ENCODE peak calls at places on chromosomes 11 and 22, in six cellular contexts. P is AG10803, H is tibial artery, G is neuronal stem cell, W is mesenchymal stem cell, I is kidney epithelial cell. F is an unnamed sample.

GRCh38 chr22:20920881-20921203 is 3.6 kb downstream of the CRKL start:
- DNase-seq in H (no peak), P (no peak), W (no peak), I (no peak), G (no peak), F (no peak)

GRCh38 chr11:101759771-101760450 is 154.9 kb upstream of the CEP126 start:
- DNase-seq in I (no peak), W (no peak), H (no peak), G (no peak), P (no peak), F (peak)

GRCh38 chr11:73551697-73552096 is 46.2 kb downstream of the FAM168A start:
- DNase-seq in I (no peak), H (no peak), G (no peak), W (no peak), P (no peak), F (peak)

GRCh38 chr11:79437274-79437980 is 3.4 kb downstream of the TENM4 start:
- DNase-seq in P (no peak), G (peak), I (no peak), W (peak), H (peak), F (peak)

GRCh38 chr11:23680488-23681230 is 816.2 kb upstream of the LUZP2 start:
- DNase-seq in I (no peak), W (no peak), G (no peak), P (no peak), H (no peak), F (no peak)

GRCh38 chr11:126163074-126163700 is 48.3 kb downstream of the RPUSD4 start:
- DNase-seq in P (peak), W (peak), G (peak), I (peak), H (no peak), F (peak)

GRCh38 chr11:78884761-78885160 is 310.1 kb upstream of the NARS2 start:
- DNase-seq in W (no peak), G (no peak), H (no peak), P (no peak), I (no peak), F (no peak)

GRCh38 chr11:109547356-109548027 is 125.5 kb downstream of the C11orf87 start:
- DNase-seq in P (peak), I (no peak), G (no peak), H (no peak), W (peak), F (peak)

GRCh38 chr11:7600205-7600775 is 73.0 kb downstream of the CYB5R2 start:
- DNase-seq in P (peak), H (peak), W (peak), I (peak), G (no peak), F (peak)

GRCh38 chr11:27563201-27563600 is 56.6 kb upstream of the LIN7C start:
- DNase-seq in G (no peak), H (no peak), P (peak), I (no peak), W (peak), F (peak)

GRCh38 chr11:35796542-35796941 is 134.0 kb downstream of the TRIM44 start:
- DNase-seq in H (no peak), P (no peak), W (peak), I (no peak), G (no peak), F (peak)

GRCh38 chr11:60878245-60879101 is 11.1 kb downstream of the ZP1 start:
- DNase-seq in G (no peak), P (no peak), W (no peak), I (no peak), H (no peak), F (no peak)

GRCh38 chr11:110415081-110415480 is 14.7 kb upstream of the FDX1 start:
- DNase-seq in I (no peak), G (no peak), H (no peak), W (no peak), P (no peak), F (no peak)

GRCh38 chr11:85787809-85788805 is 22.8 kb downstream of the SYTL2 start:
- DNase-seq in H (no peak), P (peak), W (no peak), I (peak), G (no peak), F (no peak)

GRCh38 chr11:126465573-126466287 is 110.2 kb downstream of the ST3GAL4 start:
- DNase-seq in I (no peak), G (no peak), P (no peak), H (no peak), W (no peak), F (no peak)

GRCh38 chr11:119874660-119875238 is 145.7 kb upstream of the NECTIN1 start:
- DNase-seq in P (no peak), H (no peak), G (no peak), W (no peak), I (no peak), F (no peak)

GRCh38 chr22:48440176-48440575 is 1387.5 kb downstream of the BRD1 start:
- DNase-seq in G (no peak), H (no peak), I (no peak), W (no peak), P (no peak), F (no peak)
- H3K4me3 ChIP-seq in G (no peak), H (no peak), I (no peak), W (no peak), P (no peak), F (no peak)

DNA sequence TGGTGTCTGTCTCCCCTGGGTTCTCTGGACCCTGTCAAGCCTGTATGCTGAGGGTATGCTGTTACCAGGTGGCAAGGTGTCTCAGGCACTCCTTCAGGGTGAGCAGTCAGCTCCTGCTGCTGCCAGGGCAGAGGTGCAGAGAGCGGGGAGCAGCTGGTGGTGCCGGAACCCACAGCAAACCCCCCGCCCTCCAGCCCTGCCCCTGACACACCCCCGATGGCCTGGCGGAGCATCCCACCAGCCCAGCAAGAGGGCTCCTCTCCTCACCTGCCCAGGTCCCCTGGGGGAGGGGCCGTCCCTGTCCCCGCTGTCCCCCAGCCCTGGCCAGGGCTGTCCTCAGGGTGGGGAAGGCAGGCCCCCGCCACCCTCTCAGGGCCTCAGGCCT is 12.0 kb upstream of the PIM3 start:
- DNase-seq in W (no peak), G (no peak), H (no peak), I (no peak), P (no peak), F (no peak)
- H3K4me3 ChIP-seq in W (no peak), G (no peak), H (no peak), I (no peak), P (no peak), F (no peak)

GRCh38 chr11:103111400-103111799 is 2.2 kb downstream of the DYNC2H1 start:
- DNase-seq in G (no peak), P (no peak), I (no peak), W (no peak), H (no peak), F (no peak)
- H3K4me3 ChIP-seq in G (no peak), P (no peak), I (no peak), W (no peak), H (no peak), F (no peak)

GRCh38 chr11:46281374-46281831 is 3.9 kb downstream of the CREB3L1 start:
- DNase-seq in I (no peak), P (no peak), H (no peak), G (no peak), W (peak), F (peak)

GRCh38 chr11:46277313-46277622 is 194 bp upstream of the CREB3L1 start:
- DNase-seq in H (peak), W (peak), I (no peak), P (no peak), G (no peak), F (peak)

GRCh38 chr11:46278387-46279173 is 1.1 kb downstream of the CREB3L1 start:
- DNase-seq in G (no peak), W (peak), H (no peak), I (no peak), P (peak), F (peak)

GRCh38 chr11:46277623-46278386 is at the start of gene CREB3L1:
- DNase-seq in G (no peak), P (peak), H (no peak), I (no peak), W (no peak), F (no peak)

GRCh38 chr11:46279393-46280099 is 2.1 kb downstream of the CREB3L1 start:
- DNase-seq in H (no peak), I (no peak), P (peak), G (no peak), W (peak), F (peak)
- H3K4me3 ChIP-seq in H (no peak), I (no peak), P (peak), G (no peak), W (peak), F (peak)

DNA sequence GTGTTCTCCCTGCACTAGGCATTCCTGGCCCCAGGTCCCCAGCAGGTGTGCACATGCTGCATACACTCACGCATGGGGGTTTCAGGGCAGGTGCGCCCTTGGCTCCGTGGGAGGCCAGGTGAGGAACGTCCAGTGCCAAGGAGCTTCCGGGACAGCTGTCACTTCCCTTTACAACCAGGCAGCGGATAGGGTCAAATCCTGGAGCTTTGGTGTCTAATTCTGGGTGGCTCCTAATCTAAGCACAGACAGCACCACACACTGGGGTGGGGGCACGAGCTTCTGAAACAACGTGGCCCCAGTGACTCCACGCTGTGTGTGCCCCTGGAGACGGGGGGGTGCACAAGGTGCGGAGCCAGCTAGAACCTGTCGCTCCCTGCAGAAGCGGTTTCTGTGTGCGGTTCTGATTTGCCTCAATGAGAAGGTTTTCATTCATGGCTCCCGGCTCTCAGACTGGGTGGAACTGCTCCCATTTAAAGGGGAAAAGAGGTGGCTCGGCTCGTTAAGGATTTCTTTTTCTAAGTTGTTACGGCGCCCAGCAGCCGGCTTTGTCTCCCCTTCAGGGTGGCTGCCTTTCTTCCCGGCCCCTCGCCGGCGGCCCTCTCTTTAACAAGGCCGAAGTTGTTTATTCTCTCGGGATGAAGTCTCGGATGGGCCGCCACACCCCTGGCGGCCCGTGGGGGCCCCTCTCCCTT is 5.0 kb downstream of the CCND1 start:
- DNase-seq in P (no peak), H (no peak), I (no peak), G (no peak), W (no peak), F (peak)
- H3K4me3 ChIP-seq in P (no peak), H (no peak), I (no peak), G (peak), W (no peak), F (no peak)

F was measured in cardiac fibroblast.